ENCODE peak calls at places on chromosomes 1 and 21, in ten cellular contexts. One of them, this sample, is unnamed. For H3K27me3, the result is how much of the 10 kb centered on the place peaks cover.

GRCh38 chr1:206742702-206743383 is 27.7 kb upstream of the IL19 start:
- DNase-seq in heart left ventricle: no peak
- DNase-seq in esophagus muscularis mucosa: no peak
- DNase-seq in fibroblast of lung: no peak
- DNase-seq in GM23338: no peak
- DNase-seq in PC-3: no peak
- DNase-seq in bronchial epithelial cell: no peak
- DNase-seq in GM12878: no peak
- DNase-seq in tibial artery: no peak
- DNase-seq in stomach: no peak
- DNase-seq in this sample: no peak

GRCh38 chr21:38416791-38417190 is 81.5 kb downstream of the ERG start:
- DNase-seq in stomach: no peak
- DNase-seq in tibial artery: no peak
- DNase-seq in PC-3: no peak
- DNase-seq in bronchial epithelial cell: no peak
- DNase-seq in esophagus muscularis mucosa: no peak
- DNase-seq in GM12878: no peak
- DNase-seq in GM23338: no peak
- DNase-seq in fibroblast of lung: no peak
- DNase-seq in heart left ventricle: no peak
- DNase-seq in this sample: no peak

GRCh38 chr1:151156515-151156819 is at the start of gene TNFAIP8L2:
- DNase-seq in GM12878: peak
- DNase-seq in PC-3: no peak
- DNase-seq in esophagus muscularis mucosa: no peak
- DNase-seq in GM23338: peak
- DNase-seq in stomach: peak
- DNase-seq in heart left ventricle: peak
- DNase-seq in fibroblast of lung: no peak
- DNase-seq in tibial artery: peak
- DNase-seq in bronchial epithelial cell: no peak
- DNase-seq in this sample: no peak

GRCh38 chr1:203325004-203325417 is 19.7 kb downstream of the BTG2 start:
- DNase-seq in esophagus muscularis mucosa: no peak
- DNase-seq in stomach: no peak
- DNase-seq in heart left ventricle: no peak
- DNase-seq in GM12878: peak
- DNase-seq in PC-3: no peak
- DNase-seq in GM23338: peak
- DNase-seq in fibroblast of lung: peak
- DNase-seq in bronchial epithelial cell: no peak
- DNase-seq in tibial artery: no peak
- DNase-seq in this sample: peak

GRCh38 chr1:40313329-40313957 is 3.6 kb downstream of the COL9A2 start:
- DNase-seq in tibial artery: no peak
- DNase-seq in esophagus muscularis mucosa: no peak
- DNase-seq in PC-3: no peak
- DNase-seq in GM12878: peak
- DNase-seq in bronchial epithelial cell: no peak
- DNase-seq in GM23338: no peak
- DNase-seq in heart left ventricle: no peak
- DNase-seq in stomach: no peak
- DNase-seq in fibroblast of lung: no peak
- DNase-seq in this sample: peak

GRCh38 chr1:23444104-23444533 is 19.6 kb upstream of the TCEA3 start:
- DNase-seq in tibial artery: peak
- DNase-seq in GM12878: no peak
- DNase-seq in stomach: peak
- DNase-seq in bronchial epithelial cell: no peak
- DNase-seq in esophagus muscularis mucosa: peak
- DNase-seq in PC-3: no peak
- DNase-seq in fibroblast of lung: peak
- DNase-seq in heart left ventricle: peak
- DNase-seq in GM23338: no peak
- DNase-seq in this sample: no peak

GRCh38 chr21:41777934-41778815 is 11.3 kb upstream of the RIPK4 start:
- DNase-seq in GM12878: no peak
- DNase-seq in tibial artery: peak
- DNase-seq in fibroblast of lung: peak
- DNase-seq in esophagus muscularis mucosa: peak
- DNase-seq in heart left ventricle: peak
- DNase-seq in GM23338: peak
- DNase-seq in bronchial epithelial cell: peak
- DNase-seq in PC-3: peak
- DNase-seq in stomach: peak
- DNase-seq in this sample: peak

GRCh38 chr1:41862411-41863221 is 56.1 kb downstream of the HIVEP3 start:
- DNase-seq in heart left ventricle: no peak
- DNase-seq in PC-3: peak
- DNase-seq in tibial artery: no peak
- DNase-seq in GM12878: no peak
- DNase-seq in GM23338: no peak
- DNase-seq in bronchial epithelial cell: peak
- DNase-seq in esophagus muscularis mucosa: no peak
- DNase-seq in fibroblast of lung: peak
- DNase-seq in stomach: no peak
- DNase-seq in this sample: no peak

DNA sequence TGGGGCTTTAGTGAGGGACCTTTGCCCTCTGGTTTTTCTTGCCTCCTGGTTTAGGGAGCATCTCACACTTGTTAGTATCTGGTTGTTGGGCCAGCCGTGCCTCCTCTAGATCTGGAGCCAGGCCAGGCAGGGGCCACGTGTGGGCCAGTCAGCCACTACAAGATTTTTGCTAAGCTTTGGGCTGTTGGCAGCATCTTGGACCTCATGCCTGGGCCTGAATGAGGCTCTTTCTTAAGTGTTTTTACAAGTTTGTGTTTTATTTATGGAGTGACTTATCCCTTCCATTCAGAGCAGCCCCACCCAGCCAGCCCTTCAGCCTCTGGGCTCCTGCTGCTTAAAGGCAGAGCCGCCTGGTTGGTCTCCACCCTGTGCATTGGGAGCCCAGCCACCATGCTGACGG is 1.6 kb upstream of the SH3BGRL3 start:
- DNase-seq in tibial artery: peak
- DNase-seq in GM23338: no peak
- DNase-seq in esophagus muscularis mucosa: no peak
- DNase-seq in PC-3: peak
- DNase-seq in heart left ventricle: no peak
- DNase-seq in GM12878: no peak
- DNase-seq in fibroblast of lung: peak
- DNase-seq in stomach: peak
- DNase-seq in bronchial epithelial cell: peak
- DNase-seq in this sample: no peak
- H3K4me3 ChIP-seq in tibial artery: no peak
- H3K4me3 ChIP-seq in GM23338: no peak
- H3K4me3 ChIP-seq in esophagus muscularis mucosa: no peak
- H3K4me3 ChIP-seq in PC-3: peak
- H3K4me3 ChIP-seq in heart left ventricle: no peak
- H3K4me3 ChIP-seq in GM12878: no peak
- H3K4me3 ChIP-seq in fibroblast of lung: no peak
- H3K4me3 ChIP-seq in stomach: no peak
- H3K4me3 ChIP-seq in bronchial epithelial cell: no peak
- H3K4me3 ChIP-seq in this sample: no peak

GRCh38 chr1:20376171-20376570 is 85.5 kb downstream of the VWA5B1 start:
- DNase-seq in GM12878: no peak
- DNase-seq in bronchial epithelial cell: no peak
- DNase-seq in heart left ventricle: no peak
- DNase-seq in stomach: no peak
- DNase-seq in fibroblast of lung: no peak
- DNase-seq in esophagus muscularis mucosa: no peak
- DNase-seq in tibial artery: no peak
- DNase-seq in GM23338: no peak
- DNase-seq in PC-3: no peak
- DNase-seq in this sample: no peak
- H3K27me3 ChIP-seq in GM12878: under half
- H3K27me3 ChIP-seq in bronchial epithelial cell: under half
- H3K27me3 ChIP-seq in heart left ventricle: under half
- H3K27me3 ChIP-seq in stomach: under half
- H3K27me3 ChIP-seq in fibroblast of lung: under half
- H3K27me3 ChIP-seq in esophagus muscularis mucosa: half or more
- H3K27me3 ChIP-seq in tibial artery: under half
- H3K27me3 ChIP-seq in GM23338: under half
- H3K27me3 ChIP-seq in PC-3: under half
- H3K27me3 ChIP-seq in this sample: under half

GRCh38 chr1:4652631-4653327 is 1.6 kb upstream of the AJAP1 start:
- DNase-seq in stomach: peak
- DNase-seq in heart left ventricle: peak
- DNase-seq in bronchial epithelial cell: no peak
- DNase-seq in PC-3: peak
- DNase-seq in fibroblast of lung: no peak
- DNase-seq in esophagus muscularis mucosa: no peak
- DNase-seq in GM12878: no peak
- DNase-seq in GM23338: peak
- DNase-seq in tibial artery: no peak
- DNase-seq in this sample: peak

GRCh38 chr1:4653328-4653660 is 1.1 kb upstream of the AJAP1 start:
- DNase-seq in PC-3: no peak
- DNase-seq in esophagus muscularis mucosa: no peak
- DNase-seq in bronchial epithelial cell: no peak
- DNase-seq in GM12878: no peak
- DNase-seq in tibial artery: no peak
- DNase-seq in GM23338: no peak
- DNase-seq in fibroblast of lung: no peak
- DNase-seq in stomach: no peak
- DNase-seq in heart left ventricle: no peak
- DNase-seq in this sample: peak

GRCh38 chr1:4654764-4655673 is 610 bp downstream of the AJAP1 start:
- DNase-seq in bronchial epithelial cell: no peak
- DNase-seq in stomach: no peak
- DNase-seq in PC-3: no peak
- DNase-seq in GM12878: no peak
- DNase-seq in tibial artery: no peak
- DNase-seq in esophagus muscularis mucosa: no peak
- DNase-seq in heart left ventricle: no peak
- DNase-seq in GM23338: no peak
- DNase-seq in fibroblast of lung: no peak
- DNase-seq in this sample: peak

GRCh38 chr1:4655674-4656532 is 1.5 kb downstream of the AJAP1 start:
- DNase-seq in stomach: no peak
- DNase-seq in tibial artery: no peak
- DNase-seq in GM23338: no peak
- DNase-seq in GM12878: no peak
- DNase-seq in heart left ventricle: peak
- DNase-seq in esophagus muscularis mucosa: no peak
- DNase-seq in fibroblast of lung: peak
- DNase-seq in PC-3: peak
- DNase-seq in bronchial epithelial cell: peak
- DNase-seq in this sample: peak

DNA sequence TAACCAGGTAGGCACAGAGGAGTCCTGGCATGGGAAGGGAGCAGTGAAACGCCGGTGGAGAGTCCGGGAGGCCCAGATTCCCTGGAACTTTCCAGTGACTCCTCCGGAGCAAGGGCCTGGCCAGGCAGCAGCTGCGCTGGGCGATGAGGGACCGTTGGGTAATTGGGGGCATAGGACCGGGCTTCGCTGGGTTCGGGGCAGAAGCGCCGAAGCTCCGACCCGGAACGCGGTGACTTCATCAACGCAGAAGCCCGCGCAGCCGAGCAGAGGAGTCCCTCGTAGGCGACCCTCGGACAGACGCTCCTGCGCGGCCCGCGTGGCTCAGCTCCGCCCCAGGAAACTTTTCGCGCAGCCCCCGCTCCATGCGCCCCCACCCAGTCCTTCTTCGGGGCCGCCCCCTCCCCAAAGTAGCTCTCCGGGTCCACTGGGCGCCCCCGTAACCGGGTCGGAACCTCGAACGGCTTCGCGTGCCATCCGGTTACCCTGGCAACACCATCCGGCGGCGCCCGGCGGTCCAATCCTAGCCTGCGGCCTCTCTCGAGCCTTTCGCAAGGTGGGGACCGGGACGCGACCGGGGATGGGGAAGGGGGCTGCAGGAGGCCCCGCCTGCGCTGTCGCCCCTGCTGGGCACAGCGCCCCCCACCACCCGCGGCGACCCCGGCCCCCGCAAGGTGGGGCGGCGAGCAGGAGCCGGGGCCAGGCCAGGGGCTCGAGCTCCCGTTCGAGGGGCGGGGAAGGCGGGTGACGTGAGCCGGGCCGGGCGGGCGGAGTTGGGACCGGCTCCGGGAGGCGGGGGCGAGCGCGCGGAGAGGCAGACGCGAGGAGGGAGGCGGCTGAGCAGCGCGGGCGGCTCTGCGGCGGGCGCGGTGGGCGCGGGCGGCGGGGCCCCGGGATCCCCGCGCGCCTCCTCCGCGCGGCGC is at the start of gene AJAP1:
- DNase-seq in bronchial epithelial cell: no peak
- DNase-seq in esophagus muscularis mucosa: no peak
- DNase-seq in GM12878: no peak
- DNase-seq in GM23338: no peak
- DNase-seq in stomach: no peak
- DNase-seq in tibial artery: no peak
- DNase-seq in PC-3: no peak
- DNase-seq in heart left ventricle: no peak
- DNase-seq in fibroblast of lung: no peak
- DNase-seq in this sample: peak
- H3K4me3 ChIP-seq in bronchial epithelial cell: peak
- H3K4me3 ChIP-seq in esophagus muscularis mucosa: peak
- H3K4me3 ChIP-seq in GM12878: no peak
- H3K4me3 ChIP-seq in GM23338: no peak
- H3K4me3 ChIP-seq in stomach: peak
- H3K4me3 ChIP-seq in tibial artery: peak
- H3K4me3 ChIP-seq in PC-3: no peak
- H3K4me3 ChIP-seq in heart left ventricle: no peak
- H3K4me3 ChIP-seq in fibroblast of lung: no peak
- H3K4me3 ChIP-seq in this sample: peak

GRCh38 chr1:185964946-185965345 is 230.8 kb downstream of the HMCN1 start:
- DNase-seq in heart left ventricle: no peak
- DNase-seq in stomach: no peak
- DNase-seq in PC-3: no peak
- DNase-seq in fibroblast of lung: no peak
- DNase-seq in GM23338: no peak
- DNase-seq in tibial artery: no peak
- DNase-seq in esophagus muscularis mucosa: no peak
- DNase-seq in bronchial epithelial cell: no peak
- DNase-seq in GM12878: no peak
- DNase-seq in this sample: no peak

GRCh38 chr1:185956881-185957280 is 222.7 kb downstream of the HMCN1 start:
- DNase-seq in GM12878: no peak
- DNase-seq in esophagus muscularis mucosa: no peak
- DNase-seq in fibroblast of lung: peak
- DNase-seq in tibial artery: no peak
- DNase-seq in PC-3: no peak
- DNase-seq in stomach: no peak
- DNase-seq in heart left ventricle: no peak
- DNase-seq in bronchial epithelial cell: no peak
- DNase-seq in GM23338: no peak
- DNase-seq in this sample: no peak

GRCh38 chr1:185957441-185958363 is 223.5 kb downstream of the HMCN1 start:
- DNase-seq in fibroblast of lung: no peak
- DNase-seq in GM23338: no peak
- DNase-seq in stomach: no peak
- DNase-seq in heart left ventricle: no peak
- DNase-seq in esophagus muscularis mucosa: no peak
- DNase-seq in tibial artery: no peak
- DNase-seq in bronchial epithelial cell: peak
- DNase-seq in PC-3: peak
- DNase-seq in GM12878: no peak
- DNase-seq in this sample: no peak

GRCh38 chr1:185961664-185962063 is 227.5 kb downstream of the HMCN1 start:
- DNase-seq in GM23338: no peak
- DNase-seq in GM12878: no peak
- DNase-seq in tibial artery: no peak
- DNase-seq in esophagus muscularis mucosa: no peak
- DNase-seq in fibroblast of lung: peak
- DNase-seq in stomach: no peak
- DNase-seq in bronchial epithelial cell: peak
- DNase-seq in heart left ventricle: no peak
- DNase-seq in PC-3: no peak
- DNase-seq in this sample: no peak

GRCh38 chr1:185960377-185961151 is 226.4 kb downstream of the HMCN1 start:
- DNase-seq in bronchial epithelial cell: no peak
- DNase-seq in fibroblast of lung: peak
- DNase-seq in heart left ventricle: peak
- DNase-seq in GM23338: no peak
- DNase-seq in GM12878: no peak
- DNase-seq in stomach: no peak
- DNase-seq in esophagus muscularis mucosa: peak
- DNase-seq in PC-3: no peak
- DNase-seq in tibial artery: peak
- DNase-seq in this sample: no peak
- H3K27me3 ChIP-seq in bronchial epithelial cell: under half
- H3K27me3 ChIP-seq in fibroblast of lung: under half
- H3K27me3 ChIP-seq in heart left ventricle: under half
- H3K27me3 ChIP-seq in GM23338: under half
- H3K27me3 ChIP-seq in GM12878: under half
- H3K27me3 ChIP-seq in stomach: under half
- H3K27me3 ChIP-seq in esophagus muscularis mucosa: under half
- H3K27me3 ChIP-seq in PC-3: under half
- H3K27me3 ChIP-seq in tibial artery: under half
- H3K27me3 ChIP-seq in this sample: under half